ENCODE peak calls at places on chromosome 22, in four cellular contexts. E is WTC11, V is GM12878, A is HepG2. F is an unnamed sample.

GRCh38 chr22:28948404-28948803 is 65.0 kb downstream of the ZNRF3 start:
- DNase-seq in V (no peak), E (no peak), A (no peak), F (no peak)

GRCh38 chr22:18091916-18092526 is 14.2 kb downstream of the PEX26 start:
- DNase-seq in V (no peak), E (no peak), A (peak; percentile 76), F (no peak)

GRCh38 chr22:44309137-44309536 is 3.6 kb downstream of the SHISAL1 start:
- DNase-seq in A (no peak), V (no peak), E (no peak), F (no peak)

GRCh38 chr22:46578824-46579561 is 41.2 kb upstream of the GRAMD4 start:
- DNase-seq in E (no peak), V (no peak), A (peak; percentile 64), F (peak; percentile 42)

GRCh38 chr22:29975494-29975893 is 92.5 kb downstream of the MTMR3 start:
- DNase-seq in E (no peak), V (no peak), A (no peak), F (no peak)

GRCh38 chr22:46649176-46650077 is 29.2 kb downstream of the GRAMD4 start:
- DNase-seq in E (no peak), A (no peak), V (no peak), F (peak; percentile 69)

GRCh38 chr22:30872282-30873041 is 96.1 kb downstream of the MORC2 start:
- DNase-seq in E (no peak), A (no peak), V (no peak), F (no peak)

GRCh38 chr22:17972385-17973181 is 51.8 kb downstream of the MICAL3 start:
- DNase-seq in A (peak; percentile 84), E (no peak), V (no peak), F (no peak)

GRCh38 chr22:21693333-21693998 is 27.7 kb downstream of the PPIL2 start:
- DNase-seq in A (no peak), V (no peak), E (no peak), F (no peak)

GRCh38 chr22:49925525-49926128 is 7.2 kb downstream of the CRELD2 start:
- DNase-seq in A (no peak), E (no peak), V (peak; percentile 71), F (no peak)

GRCh38 chr22:46263208-46263575 is at the start of gene PKDREJ:
- DNase-seq in A (no peak), E (no peak), V (no peak), F (no peak)

GRCh38 chr22:46931414-46931813 is 169.0 kb downstream of the TBC1D22A start:
- DNase-seq in E (no peak), V (no peak), A (no peak), F (no peak)

GRCh38 chr22:31400023-31400397 is 606 bp downstream of the DRG1 start:
- DNase-seq in V (no peak), E (no peak), A (no peak), F (no peak)

GRCh38 chr22:49825436-49825835 is 2.2 kb downstream of the BRD1 start:
- DNase-seq in E (no peak), V (no peak), A (peak; percentile 34), F (no peak)

GRCh38 chr22:49763696-49764095 is 64.0 kb downstream of the BRD1 start:
- DNase-seq in A (no peak), E (no peak), V (no peak), F (no peak)

GRCh38 chr22:46075764-46076531 is 74.4 kb upstream of the PPARA start:
- DNase-seq in E (no peak), V (no peak), A (no peak), F (no peak)

GRCh38 chr22:26609287-26609686 is 8.5 kb downstream of the CRYBB1 start:
- DNase-seq in A (no peak), E (no peak), V (no peak), F (no peak)

GRCh38 chr22:44352378-44353062 is 39.8 kb upstream of the SHISAL1 start:
- DNase-seq in V (no peak), E (no peak), A (no peak), F (no peak)

GRCh38 chr22:28589102-28589501 is 90.5 kb downstream of the TTC28 start:
- DNase-seq in V (no peak), E (no peak), A (no peak), F (no peak)

GRCh38 chr22:17536269-17536668 is 27.0 kb upstream of the SLC25A18 start:
- DNase-seq in A (no peak), V (no peak), E (no peak), F (no peak)

GRCh38 chr22:32584650-32585049 is 110.0 kb downstream of the FBXO7 start:
- DNase-seq in A (no peak), E (no peak), V (no peak), F (no peak)
- TF ChIP-seq CREM in A (no peak), E (no peak), V (no peak), F (no peak)

GRCh38 chr22:20549232-20549841 is 41.9 kb downstream of the MED15 start:
- DNase-seq in A (no peak), E (no peak), V (no peak), F (no peak)

GRCh38 chr22:20551805-20552449 is 44.5 kb downstream of the MED15 start:
- DNase-seq in V (no peak), E (no peak), A (peak; percentile 53), F (no peak)

GRCh38 chr22:20550851-20551744 is 43.7 kb downstream of the MED15 start:
- DNase-seq in A (no peak), E (peak; percentile 25), V (peak; percentile 12), F (no peak)

GRCh38 chr22:20548806-20549205 is 41.4 kb downstream of the MED15 start:
- DNase-seq in E (no peak), V (no peak), A (no peak), F (no peak)

GRCh38 chr22:20550057-20550817 is 42.8 kb downstream of the MED15 start:
- DNase-seq in V (no peak), E (no peak), A (no peak), F (no peak)
- TF ChIP-seq CREM in V (no peak), E (no peak), A (no peak), F (no peak)

GRCh38 chr22:23649071-23649501 is 17.0 kb upstream of the DRICH1 start:
- DNase-seq in E (no peak), V (no peak), A (no peak), F (no peak)
- TF ChIP-seq CREM in E (no peak), V (no peak), A (no peak), F (no peak)

GRCh38 chr22:48318575-48319320 is 1508.9 kb downstream of the BRD1 start:
- DNase-seq in E (peak; percentile 4), V (no peak), A (no peak), F (no peak)

GRCh38 chr22:48316245-48316875 is 1511.3 kb downstream of the BRD1 start:
- DNase-seq in V (no peak), A (no peak), E (no peak), F (no peak)

GRCh38 chr22:48315415-48316244 is 1512.0 kb downstream of the BRD1 start:
- DNase-seq in V (no peak), E (no peak), A (no peak), F (no peak)

GRCh38 chr22:48318173-48318572 is 1509.5 kb downstream of the BRD1 start:
- DNase-seq in A (no peak), E (peak; percentile 0), V (no peak), F (no peak)

DNA sequence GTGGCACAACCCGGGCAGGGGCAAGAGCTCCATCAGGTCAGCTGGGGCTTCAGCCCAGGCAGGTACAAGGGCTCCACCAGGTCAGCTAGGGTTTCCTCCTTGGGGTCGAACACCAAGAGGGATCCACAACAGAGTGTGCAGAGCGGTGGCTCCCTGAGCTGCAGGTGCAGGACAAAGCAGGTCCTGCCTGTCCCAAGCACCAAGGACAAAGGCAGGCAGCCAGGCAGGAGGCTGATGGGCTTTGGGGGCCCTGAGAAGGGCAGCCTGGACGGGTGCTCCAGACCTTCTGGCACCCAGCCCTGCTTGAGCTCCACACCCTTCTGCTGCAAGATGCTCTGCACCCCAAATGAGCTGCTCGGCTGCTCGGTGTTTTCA is 1510.8 kb downstream of the BRD1 start:
- DNase-seq in A (no peak), V (no peak), E (no peak), F (no peak)
- TF ChIP-seq CREM in A (no peak), V (no peak), E (no peak), F (no peak)

DNA sequence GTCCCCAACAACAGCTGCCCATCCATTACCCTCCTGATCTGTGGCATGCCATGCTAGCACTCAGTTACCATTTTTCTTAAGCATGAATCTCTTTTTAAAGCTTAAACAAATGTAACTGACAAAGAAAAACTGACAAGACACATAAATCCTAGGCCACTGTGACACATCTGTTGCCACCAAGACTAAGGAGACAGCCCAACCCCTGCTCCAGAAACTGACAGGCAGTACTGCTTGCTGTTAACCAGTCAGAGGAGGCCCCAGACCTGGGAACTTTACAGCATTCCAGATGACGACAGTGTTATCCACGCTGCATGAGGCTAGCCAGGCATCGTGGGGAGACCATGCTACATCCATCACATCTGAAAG is 33.8 kb downstream of the HIRA start:
- DNase-seq in A (no peak), E (no peak), V (no peak), F (peak; percentile 76)
- TF ChIP-seq CREM in A (no peak), E (no peak), V (no peak), F (no peak)

GRCh38 chr22:41358927-41359326 is 22.8 kb upstream of the TEF start:
- DNase-seq in E (no peak), V (no peak), A (no peak), F (peak; percentile 37)

GRCh38 chr22:41357191-41357590 is 24.6 kb upstream of the TEF start:
- DNase-seq in A (no peak), E (no peak), V (no peak), F (no peak)

GRCh38 chr22:41360126-41360525 is 21.6 kb upstream of the TEF start:
- DNase-seq in V (no peak), E (peak; percentile 71), A (peak; percentile 85), F (no peak)

GRCh38 chr22:41361716-41362310 is 19.9 kb upstream of the TEF start:
- DNase-seq in V (no peak), E (no peak), A (no peak), F (no peak)

GRCh38 chr22:41359376-41359775 is 22.4 kb upstream of the TEF start:
- DNase-seq in A (no peak), V (no peak), E (no peak), F (no peak)
- TF ChIP-seq CREM in A (no peak), V (no peak), E (no peak), F (no peak)

DNA sequence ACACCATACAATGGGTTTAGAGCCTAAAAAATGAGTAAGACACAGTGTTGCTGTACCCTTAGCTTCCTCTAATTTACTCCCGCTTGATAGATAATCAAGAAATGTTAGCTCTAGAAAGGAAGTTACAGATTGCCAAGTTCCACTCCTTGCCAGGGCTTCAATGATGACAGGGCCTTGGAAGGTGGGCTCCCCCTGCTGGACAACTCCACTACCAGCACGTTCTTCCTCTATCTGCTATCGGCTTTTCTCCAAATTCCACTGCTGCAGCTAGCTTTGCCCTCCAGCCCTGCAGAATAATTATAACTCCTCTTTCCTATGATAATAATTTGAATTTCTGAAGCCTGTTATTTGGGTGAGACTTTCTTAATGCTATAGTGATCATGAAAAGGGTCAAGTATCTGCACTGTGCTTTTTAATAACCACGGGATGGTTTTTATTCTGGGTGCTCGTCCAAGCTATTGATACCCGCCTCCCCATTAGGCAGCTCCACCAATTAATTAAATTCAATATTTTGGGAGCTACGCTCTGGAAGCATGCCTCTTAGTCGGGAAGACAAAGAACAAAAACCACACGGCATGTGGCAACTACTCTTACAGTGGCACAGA is 9.0 kb downstream of the SYN3 start:
- DNase-seq in V (peak; percentile 5), E (peak; percentile 83), A (peak; percentile 62), F (peak; percentile 65)
- TF ChIP-seq CREM in V (no peak), E (no peak), A (no peak), F (peak; percentile 26)

F was measured in K562.